ENCODE peak calls at places on chromosomes 7 and 10, in six cellular contexts. A is osteoblast, Q is mammary epithelial cell, O is IMR-90, P is A549, H is heart right ventricle. T is an unnamed sample. For H3K4me1, the result is how much of the 10 kb centered on the place peaks cover.

GRCh38 chr10:117318909-117319308 is 56.3 kb downstream of the PDZD8 start:
- DNase-seq in A (no peak), Q (no peak), O (peak), P (peak), H (no peak), T (no peak)

GRCh38 chr10:121975295-121976086 is 474 bp upstream of the NSMCE4A start:
- DNase-seq in A (no peak), Q (no peak), O (no peak), P (no peak), H (no peak), T (no peak)

GRCh38 chr10:74593470-74593869 is 232.9 kb upstream of the KAT6B start:
- DNase-seq in A (no peak), Q (peak), O (peak), P (no peak), H (no peak), T (no peak)

GRCh38 chr10:132482090-132482489 is 55.5 kb upstream of the INPP5A start:
- DNase-seq in A (peak), Q (peak), O (peak), P (no peak), H (no peak), T (peak)

GRCh38 chr10:85105614-85106013 is 777.2 kb downstream of the CCSER2 start:
- DNase-seq in A (no peak), Q (no peak), O (no peak), P (no peak), H (no peak), T (no peak)

GRCh38 chr10:51832652-51833383 is 133.4 kb upstream of the CSTF2T start:
- DNase-seq in A (peak), Q (peak), O (peak), P (no peak), H (no peak), T (peak)

GRCh38 chr10:44733743-44734488 is 177.2 kb upstream of the TMEM72 start:
- DNase-seq in A (no peak), Q (no peak), O (no peak), P (no peak), H (no peak), T (no peak)

GRCh38 chr7:143455494-143455893 is 12.2 kb downstream of the TAS2R60 start:
- DNase-seq in A (no peak), Q (no peak), O (no peak), P (no peak), H (no peak), T (no peak)

GRCh38 chr10:42998481-42999384 is 78.1 kb upstream of the RET start:
- DNase-seq in A (no peak), Q (no peak), O (no peak), P (no peak), H (no peak), T (no peak)

GRCh38 chr7:92809397-92810241 is 26.8 kb downstream of the CDK6 start:
- DNase-seq in A (no peak), Q (peak), O (peak), P (peak), H (peak), T (peak)

GRCh38 chr10:128049226-128050010 is 76.8 kb downstream of the MKI67 start:
- DNase-seq in A (no peak), Q (peak), O (no peak), P (no peak), H (no peak), T (no peak)

GRCh38 chr10:4511559-4511958 is 314.4 kb upstream of the AKR1E2 start:
- DNase-seq in A (no peak), Q (no peak), O (no peak), P (no peak), H (no peak), T (no peak)

GRCh38 chr10:8312079-8312478 is 257.6 kb downstream of the GATA3 start:
- DNase-seq in A (no peak), Q (peak), O (no peak), P (no peak), H (no peak), T (no peak)

GRCh38 chr7:158488225-158488889 is 99.3 kb downstream of the PTPRN2 start:
- DNase-seq in A (no peak), Q (no peak), O (no peak), P (no peak), H (no peak), T (no peak)

GRCh38 chr7:3092468-3092867 is 48.8 kb upstream of the CARD11 start:
- DNase-seq in A (no peak), Q (no peak), O (peak), P (no peak), H (peak), T (no peak)

GRCh38 chr10:44890721-44891550 is 20.2 kb upstream of the TMEM72 start:
- DNase-seq in A (no peak), Q (no peak), O (no peak), P (no peak), H (no peak), T (no peak)

GRCh38 chr10:1180836-1181235 is 124.7 kb downstream of the WDR37 start:
- DNase-seq in A (no peak), Q (no peak), O (no peak), P (peak), H (no peak), T (no peak)

GRCh38 chr10:1404953-1405260 is 332.4 kb downstream of the ADARB2 start:
- DNase-seq in A (peak), Q (no peak), O (no peak), P (no peak), H (no peak), T (no peak)

GRCh38 chr7:2301510-2301860 is 12.8 kb downstream of the SNX8 start:
- DNase-seq in A (peak), Q (no peak), O (no peak), P (no peak), H (no peak), T (no peak)

GRCh38 chr10:79082631-79083581 is 14.1 kb downstream of the ZMIZ1 start:
- DNase-seq in A (no peak), Q (no peak), O (peak), P (no peak), H (no peak), T (no peak)
- H3K4me1 ChIP-seq in A (half or more), Q (half or more), O (half or more), P (half or more), H (half or more), T (under half)

DNA sequence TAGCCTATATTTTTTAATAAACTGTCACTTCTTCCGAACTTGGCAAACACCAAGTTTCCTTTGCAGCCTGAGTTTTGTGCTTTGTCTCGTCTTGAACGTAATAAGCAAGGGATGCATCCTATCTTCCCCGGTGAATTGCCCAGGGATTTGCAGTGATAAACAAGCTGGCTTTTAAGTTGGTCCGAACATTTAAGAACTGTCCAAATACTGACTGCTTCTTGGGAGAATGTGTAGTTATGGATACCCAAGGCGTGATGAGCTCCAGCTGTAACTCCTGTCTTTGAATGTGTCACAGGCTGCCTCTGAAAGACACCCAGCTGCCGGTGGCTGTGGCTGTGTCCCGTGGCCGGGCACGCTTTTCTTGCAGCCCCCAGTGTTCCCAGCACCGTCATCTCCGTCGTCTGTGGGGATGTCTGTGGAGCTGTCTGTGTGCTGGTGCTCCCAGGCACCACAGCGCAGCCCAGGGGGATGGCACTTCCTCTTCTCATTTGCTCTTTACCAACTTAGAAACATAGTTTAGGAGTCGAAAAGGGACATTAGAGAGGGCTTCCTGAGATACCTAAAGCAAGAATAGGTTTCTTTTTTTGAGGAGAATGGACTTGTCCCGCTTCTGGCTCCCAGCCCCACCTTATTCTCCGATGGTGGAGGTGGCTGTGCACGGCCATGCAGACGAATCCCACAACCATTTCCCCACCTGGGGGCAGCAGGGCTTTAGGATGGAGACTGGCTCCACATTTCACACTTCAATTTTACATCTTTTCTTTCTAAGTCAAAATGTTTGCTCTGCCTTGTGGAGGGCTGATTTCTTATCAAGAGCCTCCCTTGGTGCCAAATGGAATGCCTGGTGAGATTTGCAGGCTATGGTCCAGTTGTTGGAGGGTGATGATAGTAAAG is 118.2 kb downstream of the GLRX3 start:
- DNase-seq in A (no peak), Q (no peak), O (no peak), P (no peak), H (no peak), T (no peak)
- TF ChIP-seq CTCF in A (no peak), Q (no peak), O (no peak), P (no peak), H (no peak), T (no peak)

DNA sequence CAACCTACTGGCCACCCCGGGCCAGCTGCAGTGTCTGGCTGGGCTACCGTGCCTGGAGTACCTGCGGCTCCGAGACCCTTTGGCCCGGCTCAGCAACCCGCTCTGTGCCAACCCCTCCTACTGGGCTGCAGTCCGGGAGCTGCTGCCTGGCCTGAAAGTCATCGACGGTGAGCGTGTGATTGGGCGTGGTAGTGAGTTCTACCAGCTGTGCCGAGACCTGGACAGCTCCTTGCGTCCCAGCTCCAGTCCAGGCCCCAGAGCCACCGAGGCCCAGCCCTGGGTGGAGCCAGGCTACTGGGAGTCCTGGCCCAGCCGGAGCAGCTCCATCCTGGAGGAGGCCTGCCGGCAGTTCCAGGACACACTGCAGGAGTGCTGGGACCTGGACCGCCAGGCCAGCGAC is 4.2 kb downstream of the RARRES2 start:
- DNase-seq in A (peak), Q (no peak), O (no peak), P (no peak), H (no peak), T (no peak)
- H3K4me1 ChIP-seq in A (under half), Q (under half), O (under half), P (under half), H (under half), T (under half)

DNA sequence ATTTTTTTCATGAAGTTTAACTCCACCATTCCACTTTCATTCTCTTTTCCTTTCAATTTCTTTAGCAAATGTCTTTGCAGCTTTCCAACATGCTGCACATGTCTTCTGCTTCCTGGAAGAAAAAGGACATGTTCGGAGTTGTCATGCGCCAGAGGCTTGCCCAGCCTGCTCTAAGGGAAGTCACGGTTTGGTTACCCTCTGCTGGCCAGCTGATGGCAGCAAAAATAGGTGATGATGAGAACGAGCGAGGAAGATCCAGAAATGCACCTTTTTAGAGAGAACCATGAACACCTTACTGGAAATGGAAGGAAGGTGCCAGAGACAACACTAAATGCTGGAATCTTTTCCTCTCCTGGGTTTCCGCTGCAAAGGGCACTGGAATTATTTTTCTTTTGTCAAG is 4.9 kb upstream of the ZSCAN21 start:
- DNase-seq in A (no peak), Q (peak), O (no peak), P (no peak), H (no peak), T (no peak)
- TF ChIP-seq CTCF in A (no peak), Q (peak), O (no peak), P (no peak), H (no peak), T (peak)